ENCODE peak calls at places on chromosome 13, in six cellular contexts. Z is IMR-90, C is tibial artery, X is heart right ventricle, K is left lung, S is keratinocyte. J is an unnamed sample.
A peak's percentile ranks its signal among the peaks of the same experiment; 100 is the strongest.

GRCh38 chr13:42967660-42968059 is 24.4 kb downstream of the EPSTI1 start:
- DNase-seq in X (no peak), C (no peak), S (no peak), K (no peak), Z (no peak), J (no peak)

GRCh38 chr13:41547253-41548000 is 90.1 kb downstream of the RGCC start:
- DNase-seq in C (peak; percentile 82), Z (no peak), S (no peak), K (peak; percentile 74), X (peak; percentile 59), J (no peak)

GRCh38 chr13:100291626-100292025 is 202.7 kb downstream of the PCCA start:
- DNase-seq in X (no peak), K (no peak), C (no peak), S (no peak), Z (no peak), J (no peak)

GRCh38 chr13:97139704-97140103 is 82.4 kb upstream of the MBNL2 start:
- DNase-seq in Z (no peak), X (no peak), S (no peak), K (no peak), C (no peak), J (no peak)

GRCh38 chr13:43948059-43948458 is 68.4 kb downstream of the LACC1 start:
- DNase-seq in C (no peak), Z (no peak), X (no peak), K (no peak), S (no peak), J (no peak)

GRCh38 chr13:25756916-25757315 is 294.9 kb downstream of the SHISA2 start:
- DNase-seq in Z (no peak), S (no peak), X (no peak), C (no peak), K (no peak), J (no peak)

GRCh38 chr13:71760226-71760591 is 106.8 kb downstream of the DACH1 start:
- DNase-seq in C (no peak), K (no peak), Z (no peak), X (no peak), S (no peak), J (no peak)

GRCh38 chr13:41942462-41943094 is 18.3 kb downstream of the VWA8 start:
- DNase-seq in S (no peak), K (no peak), C (no peak), X (no peak), Z (peak; percentile 74), J (peak; percentile 38)

GRCh38 chr13:25468330-25469178 is 96.8 kb downstream of the ATP8A2 start:
- DNase-seq in K (no peak), X (no peak), C (no peak), Z (no peak), S (no peak), J (no peak)

GRCh38 chr13:112692104-112692503 is 2.3 kb downstream of the ATP11A start:
- DNase-seq in C (peak; percentile 33), S (no peak), K (no peak), X (no peak), Z (no peak), J (no peak)

GRCh38 chr13:91112878-91113277 is 234.6 kb upstream of the MIR17HG start:
- DNase-seq in K (no peak), C (no peak), S (no peak), Z (no peak), X (no peak), J (no peak)

GRCh38 chr13:27309401-27309958 is 38.9 kb downstream of the RASL11A start:
- DNase-seq in K (no peak), S (no peak), C (no peak), X (no peak), Z (no peak), J (no peak)
- H3K4me3 ChIP-seq in K (no peak overlapping the region), S (no peak overlapping the region), C (no peak overlapping the region), X (no peak overlapping the region), Z (no peak overlapping the region), J (no peak overlapping the region)

DNA sequence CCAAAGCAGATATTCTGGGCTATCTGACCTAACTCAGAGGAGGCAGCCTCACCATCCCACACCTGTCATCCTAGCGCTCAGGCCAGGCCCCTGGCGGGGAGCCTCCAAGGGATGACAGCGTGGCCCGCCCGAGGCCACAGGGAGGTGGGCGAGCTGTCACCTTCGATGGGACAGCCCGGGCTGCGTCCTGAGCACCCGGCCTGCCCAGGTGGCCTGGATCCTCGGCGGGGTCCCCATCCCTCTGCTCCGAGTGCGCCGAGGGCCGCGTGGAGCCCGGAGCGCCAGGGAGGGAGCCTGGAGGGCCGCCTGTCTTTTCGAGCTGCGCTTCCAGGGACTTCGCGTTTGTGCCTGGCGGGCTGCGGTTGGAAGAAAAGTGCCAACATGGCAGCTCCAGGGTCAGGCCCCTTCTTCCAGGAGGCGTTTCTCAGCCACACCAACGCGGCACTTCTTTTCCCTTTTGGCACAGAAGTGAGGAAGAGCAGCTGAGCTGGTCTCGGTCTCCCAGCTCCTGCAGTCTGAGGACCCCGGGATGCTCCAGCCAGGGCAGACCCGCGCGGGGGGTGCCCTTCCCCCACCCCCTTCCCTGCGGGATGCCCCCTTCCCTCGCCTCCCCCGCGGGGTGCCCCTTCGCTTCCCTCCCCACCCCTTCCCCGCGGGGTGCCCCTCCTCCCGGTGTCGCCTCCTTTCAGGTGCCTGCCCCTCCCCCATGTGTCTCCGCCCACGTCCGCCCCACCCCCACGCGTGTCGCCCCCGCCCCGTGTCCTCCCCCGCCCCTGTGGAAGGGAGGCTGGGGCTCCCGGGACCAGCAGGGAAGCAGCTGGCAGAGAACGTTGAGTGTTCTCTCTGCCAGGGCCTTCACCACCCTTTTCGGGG is 42.3 kb downstream of the GJA3 start:
- DNase-seq in K (peak; percentile 86), X (peak; percentile 62), Z (no peak), C (peak; percentile 81), S (no peak), J (no peak)
- TF ChIP-seq CTCF in K (no peak), X (no peak), Z (no peak), C (no peak), S (no peak), J (no peak)

DNA sequence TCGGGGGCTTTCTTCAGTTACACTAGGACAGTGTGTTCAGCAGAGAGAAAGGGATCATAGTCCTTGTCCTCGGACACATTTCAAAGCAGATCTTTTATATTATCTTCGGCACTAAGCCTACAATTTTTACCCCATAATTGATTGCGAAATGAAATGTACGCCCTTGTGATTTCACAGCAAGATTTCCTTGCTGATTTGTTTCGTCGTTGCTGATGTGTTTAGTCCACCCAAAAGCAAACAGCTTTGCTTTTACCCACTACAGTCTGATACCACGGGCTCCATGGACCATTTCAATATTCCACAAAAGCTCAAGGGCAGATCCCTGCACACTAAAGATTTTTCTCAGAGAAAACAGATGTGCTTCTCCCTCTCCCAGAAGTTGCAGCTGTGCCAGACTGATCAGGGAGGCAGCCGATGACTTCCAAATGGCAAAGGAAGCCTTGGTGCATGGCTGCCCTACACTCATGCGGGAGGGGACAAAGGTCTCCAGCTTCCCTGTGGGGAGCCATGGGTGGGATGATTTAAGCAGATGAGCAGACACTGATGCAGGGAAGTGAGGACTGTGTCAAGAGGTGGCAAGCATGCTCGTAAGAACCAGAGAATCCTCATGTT is 81.2 kb downstream of the STK24 start:
- DNase-seq in K (no peak), Z (no peak), S (no peak), C (no peak), X (no peak), J (no peak)
- H3K4me3 ChIP-seq in K (no peak overlapping the region), Z (no peak overlapping the region), S (no peak overlapping the region), C (no peak overlapping the region), X (no peak overlapping the region), J (no peak overlapping the region)

GRCh38 chr13:30552567-30552966 is 65.2 kb upstream of the USPL1 start:
- DNase-seq in X (no peak), Z (no peak), K (no peak), S (no peak), C (no peak), J (no peak)

GRCh38 chr13:30545320-30545719 is 72.4 kb upstream of the USPL1 start:
- DNase-seq in Z (no peak), K (no peak), S (no peak), C (no peak), X (no peak), J (no peak)

GRCh38 chr13:30551194-30551593 is 66.5 kb upstream of the USPL1 start:
- DNase-seq in S (no peak), K (no peak), Z (peak; percentile 43), C (no peak), X (no peak), J (no peak)
- TF ChIP-seq CTCF in S (peak; percentile 31), K (no peak), Z (peak; percentile 38), C (peak; percentile 6), X (peak; percentile 22), J (peak; percentile 64)

GRCh38 chr13:30744056-30744684 is 8.8 kb downstream of the ALOX5AP start:
- DNase-seq in Z (peak; percentile 61), C (no peak), X (no peak), K (peak; percentile 83), S (no peak), J (no peak)
- H3K4me3 ChIP-seq in Z (no peak overlapping the region), C (no peak overlapping the region), X (no peak overlapping the region), K (no peak overlapping the region), S (no peak overlapping the region), J (no peak overlapping the region)

J was measured in epithelial cell of proximal tubule.